ENCODE peak calls at places on chromosomes 5 and 9, in six cellular contexts. A is HCT116, U is K562, T is H1, O is SK-N-SH, L is GM12878. Z is an unnamed sample.
A peak's percentile ranks its signal among the peaks of the same experiment; 100 is the strongest.

GRCh38 chr9:101397746-101398334 is 578 bp downstream of the MRPL50 start:
- DNase-seq in A (no peak), U (no peak), T (no peak), O (peak; percentile 5), L (no peak), Z (no peak)

GRCh38 chr5:104016650-104017049 is 454.1 kb upstream of the NUDT12 start:
- DNase-seq in A (no peak), U (no peak), T (no peak), O (no peak), L (no peak), Z (no peak)

GRCh38 chr9:95070549-95071021 is 246.9 kb downstream of the FANCC start:
- DNase-seq in A (no peak), U (no peak), T (no peak), O (no peak), L (no peak), Z (no peak)

GRCh38 chr5:32331217-32331926 is 18.6 kb upstream of the MTMR12 start:
- DNase-seq in A (no peak), U (no peak), T (no peak), O (no peak), L (no peak), Z (peak; percentile 57)

GRCh38 chr5:174916227-174916626 is 191.8 kb downstream of the MSX2 start:
- DNase-seq in A (no peak), U (no peak), T (no peak), O (no peak), L (no peak), Z (no peak)

GRCh38 chr5:40333459-40334241 is 346.1 kb upstream of the PTGER4 start:
- DNase-seq in A (no peak), U (no peak), T (no peak), O (no peak), L (no peak), Z (no peak)

GRCh38 chr5:125148706-125149105 is 402.3 kb upstream of the ZNF608 start:
- DNase-seq in A (no peak), U (no peak), T (no peak), O (no peak), L (no peak), Z (no peak)

GRCh38 chr9:137129089-137129455 is 9.9 kb upstream of the GRIN1 start:
- DNase-seq in A (no peak), U (no peak), T (no peak), O (peak; percentile 50), L (no peak), Z (no peak)

GRCh38 chr9:69919461-69920061 is 98.9 kb downstream of the CFAP95 start:
- DNase-seq in A (peak; percentile 29), U (peak; percentile 21), T (no peak), O (peak; percentile 69), L (no peak), Z (peak; percentile 57)

GRCh38 chr5:138605254-138605972 is 30.2 kb upstream of the HSPA9 start:
- DNase-seq in A (no peak), U (no peak), T (no peak), O (no peak), L (peak; percentile 38), Z (no peak)

GRCh38 chr5:109496112-109496511 is 86.3 kb upstream of the PJA2 start:
- DNase-seq in A (no peak), U (no peak), T (no peak), O (no peak), L (no peak), Z (no peak)

GRCh38 chr9:133787749-133788015 is 49.5 kb upstream of the SARDH start:
- DNase-seq in A (no peak), U (peak; percentile 86), T (peak; percentile 73), O (peak; percentile 77), L (peak; percentile 16), Z (peak; percentile 46)

GRCh38 chr5:154575869-154576806 is 98.1 kb upstream of the HAND1 start:
- DNase-seq in A (no peak), U (no peak), T (no peak), O (peak; percentile 40), L (peak; percentile 66), Z (no peak)

GRCh38 chr5:157994271-157994691 is 135.3 kb upstream of the CLINT1 start:
- DNase-seq in A (no peak), U (no peak), T (no peak), O (no peak), L (no peak), Z (no peak)

GRCh38 chr9:16824545-16825041 is 45.9 kb downstream of the BNC2 start:
- DNase-seq in A (no peak), U (no peak), T (no peak), O (peak; percentile 39), L (no peak), Z (peak; percentile 22)

GRCh38 chr9:1876891-1877496 is 138.2 kb upstream of the SMARCA2 start:
- DNase-seq in A (no peak), U (no peak), T (no peak), O (no peak), L (peak; percentile 53), Z (no peak)

GRCh38 chr9:133109931-133110650 is 10.9 kb downstream of the RALGDS start:
- DNase-seq in A (no peak), U (no peak), T (no peak), O (no peak), L (no peak), Z (no peak)

GRCh38 chr9:95024097-95024671 is 293.3 kb downstream of the FANCC start:
- DNase-seq in A (no peak), U (no peak), T (no peak), O (no peak), L (no peak), Z (no peak)

GRCh38 chr9:137278061-137278912 is 761 bp downstream of the TOR4A start:
- DNase-seq in A (no peak), U (peak; percentile 64), T (peak; percentile 77), O (peak; percentile 27), L (no peak), Z (no peak)

GRCh38 chr9:2242778-2243395 is 227.7 kb downstream of the SMARCA2 start:
- DNase-seq in A (no peak), U (no peak), T (no peak), O (no peak), L (no peak), Z (peak; percentile 13)

GRCh38 chr5:132411382-132411925 is 41.9 kb downstream of the SLC22A5 start:
- DNase-seq in A (no peak), U (no peak), T (no peak), O (no peak), L (no peak), Z (peak; percentile 50)

GRCh38 chr5:154242964-154243376 is 52.4 kb downstream of the GALNT10 start:
- DNase-seq in A (no peak), U (no peak), T (no peak), O (no peak), L (peak; percentile 56), Z (no peak)

GRCh38 chr5:109485030-109485429 is 75.3 kb upstream of the PJA2 start:
- DNase-seq in A (no peak), U (peak; percentile 23), T (no peak), O (peak; percentile 27), L (no peak), Z (peak; percentile 55)

GRCh38 chr9:113492343-113493079 is 29.0 kb downstream of the RGS3 start:
- DNase-seq in A (no peak), U (no peak), T (no peak), O (no peak), L (no peak), Z (no peak)

GRCh38 chr9:130215341-130216119 is 43.3 kb downstream of the NCS1 start:
- DNase-seq in A (no peak), U (no peak), T (no peak), O (no peak), L (no peak), Z (no peak)

GRCh38 chr9:105204416-105204815 is 40.0 kb upstream of the SLC44A1 start:
- DNase-seq in A (no peak), U (no peak), T (no peak), O (no peak), L (no peak), Z (no peak)

GRCh38 chr9:37920471-37921167 is 16.7 kb upstream of the SLC25A51 start:
- DNase-seq in A (no peak), U (peak; percentile 44), T (no peak), O (no peak), L (no peak), Z (no peak)

GRCh38 chr5:127757576-127757975 is 54.4 kb downstream of the CCDC192 start:
- DNase-seq in A (peak; percentile 48), U (peak; percentile 11), T (no peak), O (peak; percentile 28), L (peak; percentile 16), Z (peak; percentile 83)
- TF ChIP-seq JUND in A (no peak), U (no peak), T (no peak), O (no peak), L (no peak), Z (no peak)

DNA sequence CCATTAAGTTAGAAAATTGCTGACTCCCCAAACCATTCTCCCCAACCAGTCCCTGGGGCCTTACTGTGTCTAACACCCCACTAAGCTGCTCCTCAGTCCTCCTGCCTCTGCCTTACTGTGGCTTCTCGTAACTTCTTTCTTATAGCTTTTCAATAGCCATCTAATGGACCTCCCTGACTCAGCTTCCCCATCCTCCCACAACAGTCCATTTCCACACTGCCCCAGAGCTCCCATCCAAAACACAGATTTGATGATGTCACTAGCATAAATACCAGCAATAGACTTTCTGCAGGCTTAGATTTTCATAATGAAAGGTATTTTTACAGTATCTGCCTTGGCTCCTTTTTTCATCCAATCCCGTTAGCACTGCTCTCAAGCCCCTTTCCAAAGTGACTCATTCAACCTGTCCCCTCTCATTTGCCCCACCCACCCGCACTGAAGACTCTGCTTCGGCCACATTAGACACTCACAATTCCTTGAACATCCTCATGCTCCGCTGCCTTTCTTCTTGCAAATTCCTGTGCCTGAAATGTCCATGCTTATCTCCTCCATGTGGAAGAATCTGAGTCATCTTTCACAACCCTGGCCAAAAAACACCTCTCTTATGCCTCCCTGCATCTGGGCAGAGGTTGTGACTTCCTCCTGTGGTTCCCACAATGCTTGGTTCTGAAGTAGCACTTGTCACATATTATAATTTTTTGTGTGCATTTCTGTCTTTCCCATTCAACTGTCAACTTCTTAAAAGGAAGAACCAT is 238.8 kb downstream of the ENC1 start:
- DNase-seq in A (no peak), U (no peak), T (no peak), O (no peak), L (no peak), Z (no peak)
- TF ChIP-seq JUND in A (no peak), U (no peak), T (no peak), O (no peak), L (no peak), Z (no peak)

DNA sequence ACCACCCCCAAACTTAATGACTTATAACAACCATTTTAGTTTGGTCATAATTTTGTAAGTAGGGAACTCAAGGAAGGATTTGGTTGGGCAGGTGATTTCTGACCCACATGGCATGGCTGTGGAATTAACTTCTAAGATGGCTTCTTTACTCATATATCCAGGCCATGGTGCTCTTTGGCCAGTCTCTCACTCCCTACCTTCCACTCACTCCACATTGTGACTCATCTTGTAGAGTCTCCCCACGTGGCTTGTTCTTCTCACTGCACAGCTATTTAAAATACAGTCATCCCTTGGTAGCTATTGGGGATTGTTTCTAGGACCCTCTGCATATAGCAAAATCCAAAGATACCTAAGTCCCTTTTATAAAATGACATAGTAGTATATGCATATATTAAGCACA is 76.6 kb upstream of the MAST4 start:
- DNase-seq in A (no peak), U (no peak), T (no peak), O (no peak), L (no peak), Z (no peak)
- TF ChIP-seq JUND in A (no peak), U (no peak), T (no peak), O (no peak), L (no peak), Z (no peak)

GRCh38 chr5:142421158-142421617 is 96.4 kb upstream of the SPRY4 start:
- DNase-seq in A (no peak), U (no peak), T (no peak), O (peak; percentile 73), L (no peak), Z (no peak)
- TF ChIP-seq JUND in A (no peak), U (no peak), T (no peak), O (no peak), L (no peak), Z (no peak)

GRCh38 chr9:112241491-112241890 is 66.4 kb upstream of the SUSD1 start:
- DNase-seq in A (no peak), U (no peak), T (no peak), O (no peak), L (no peak), Z (no peak)
- TF ChIP-seq JUND in A (no peak), U (no peak), T (no peak), O (no peak), L (no peak), Z (no peak)